ENCODE peak calls at places on chromosomes 12 and 14, in four cellular contexts. E is transverse colon; I is effector memory CD4-positive, alpha-beta T cell; L is stomach. D is an unnamed sample.
A peak's percentile ranks its signal among the peaks of the same experiment; 100 is the strongest.

GRCh38 chr14:24262821-24263733 is at the start of gene TGM1:
- DNase-seq in E (no peak), I (no peak), L (no peak), D (no peak)

GRCh38 chr14:94056579-94057308 is 24.3 kb downstream of the DDX24 start:
- DNase-seq in E (no peak), I (no peak), L (no peak), D (no peak)

GRCh38 chr14:94486883-94487282 is 10.9 kb upstream of the SERPINA9 start:
- DNase-seq in E (no peak), I (no peak), L (no peak), D (no peak)

GRCh38 chr12:10285919-10286318 is 21.8 kb upstream of the KLRD1 start:
- DNase-seq in E (peak; percentile 8), I (no peak), L (no peak), D (no peak)

GRCh38 chr12:86283607-86284006 is 27.4 kb upstream of the MGAT4C start:
- DNase-seq in E (no peak), I (no peak), L (no peak), D (no peak)

GRCh38 chr12:95102916-95103671 is 29.7 kb upstream of the NR2C1 start:
- DNase-seq in E (peak; percentile 19), I (no peak), L (no peak), D (no peak)

GRCh38 chr14:76163668-76164363 is 12.1 kb downstream of the GPATCH2L start:
- DNase-seq in E (no peak), I (no peak), L (no peak), D (no peak)

GRCh38 chr12:113912761-113913295 is 53.3 kb downstream of the RBM19 start:
- DNase-seq in E (peak; percentile 58), I (no peak), L (peak; percentile 60), D (peak; percentile 73)

GRCh38 chr12:86837246-86837645 is 581.1 kb upstream of the MGAT4C start:
- DNase-seq in E (no peak), I (no peak), L (no peak), D (no peak)

GRCh38 chr12:94269316-94269999 is 121.1 kb downstream of the PLXNC1 start:
- DNase-seq in E (no peak), I (no peak), L (no peak), D (no peak)

GRCh38 chr12:5694759-5695409 is 250.2 kb downstream of the ANO2 start:
- DNase-seq in E (no peak), I (no peak), L (no peak), D (no peak)

GRCh38 chr12:26318661-26319068 is 123.3 kb downstream of the SSPN start:
- DNase-seq in E (peak; percentile 37), I (no peak), L (no peak), D (peak; percentile 29)

GRCh38 chr14:79464468-79464867 is 746.8 kb downstream of the DIO2 start:
- DNase-seq in E (no peak), I (no peak), L (no peak), D (no peak)
- H3K9me3 ChIP-seq in E (no peaks in the 10 kb centered on the region), I (no peaks in the 10 kb centered on the region), L (no peaks in the 10 kb centered on the region), D (no peaks in the 10 kb centered on the region)

GRCh38 chr12:56688129-56688845 is at the start of gene PTGES3:
- DNase-seq in E (peak; percentile 98), I (peak; percentile 95), L (peak; percentile 98), D (peak; percentile 98)

GRCh38 chr12:56695327-56696101 is 7.4 kb upstream of the PTGES3 start:
- DNase-seq in E (no peak), I (no peak), L (no peak), D (no peak)

GRCh38 chr12:56688846-56689113 is 696 bp upstream of the PTGES3 start:
- DNase-seq in E (no peak), I (no peak), L (no peak), D (no peak)

GRCh38 chr12:56699020-56699661 is 11.1 kb upstream of the PTGES3 start:
- DNase-seq in E (no peak), I (no peak), L (no peak), D (no peak)

GRCh38 chr12:56694161-56694560 is 6.1 kb upstream of the PTGES3 start:
- DNase-seq in E (no peak), I (no peak), L (no peak), D (no peak)
- H3K27me3 ChIP-seq in E (no peaks in the 10 kb centered on the region), I (no peaks in the 10 kb centered on the region), L (no peaks in the 10 kb centered on the region), D (no peaks in the 10 kb centered on the region)

GRCh38 chr12:58034712-58035111 is 93.3 kb downstream of the ATP23 start:
- DNase-seq in E (no peak), I (no peak), L (no peak), D (no peak)

GRCh38 chr12:58034311-58034710 is 92.9 kb downstream of the ATP23 start:
- DNase-seq in E (no peak), I (no peak), L (no peak), D (no peak)

GRCh38 chr12:58030566-58031279 is 89.4 kb downstream of the ATP23 start:
- DNase-seq in E (no peak), I (no peak), L (no peak), D (no peak)

GRCh38 chr12:58033831-58034230 is 92.5 kb downstream of the ATP23 start:
- DNase-seq in E (no peak), I (no peak), L (no peak), D (no peak)

GRCh38 chr12:58032156-58032555 is 90.8 kb downstream of the ATP23 start:
- DNase-seq in E (no peak), I (no peak), L (no peak), D (no peak)
- H3K9me3 ChIP-seq in E (peaks cover 9% of the 10 kb centered on the region), I (peaks cover 4% of the 10 kb centered on the region), L (peaks cover 5% of the 10 kb centered on the region), D (no peaks in the 10 kb centered on the region)

DNA sequence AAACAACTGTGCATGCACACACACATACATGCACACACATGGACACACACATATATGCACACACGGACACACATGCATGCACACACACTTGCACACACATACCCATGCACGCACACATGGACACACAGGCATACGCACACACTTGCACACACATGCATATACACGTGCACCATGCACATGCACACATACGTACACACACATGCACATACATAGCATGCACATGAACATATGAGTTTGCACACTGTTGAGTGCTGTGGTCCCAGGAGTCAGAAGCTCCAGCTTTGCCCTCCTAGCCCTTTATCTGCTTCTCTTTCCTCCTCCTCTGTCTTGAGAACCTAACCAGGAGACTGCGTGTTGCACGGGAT is 3.7 kb upstream of the LRTM2 start:
- DNase-seq in E (no peak), I (no peak), L (no peak), D (no peak)
- H3K27me3 ChIP-seq in E (peaks cover 32% of the 10 kb centered on the region), I (peaks cover 3% of the 10 kb centered on the region), L (peaks cover 37% of the 10 kb centered on the region), D (peaks cover 9% of the 10 kb centered on the region)

GRCh38 chr14:105865904-105866840 is 339.8 kb downstream of the TMEM121 start:
- DNase-seq in E (no peak), I (no peak), L (peak; percentile 23), D (peak; percentile 7)
- H3K9me3 ChIP-seq in E (no peaks in the 10 kb centered on the region), I (no peaks in the 10 kb centered on the region), L (no peaks in the 10 kb centered on the region), D (no peaks in the 10 kb centered on the region)

GRCh38 chr12:52606581-52607241 is 5.4 kb upstream of the KRT72 start:
- DNase-seq in E (no peak), I (no peak), L (no peak), D (no peak)

GRCh38 chr12:52605542-52605941 is 4.3 kb upstream of the KRT72 start:
- DNase-seq in E (no peak), I (no peak), L (no peak), D (no peak)

GRCh38 chr12:52608161-52608560 is 6.9 kb upstream of the KRT72 start:
- DNase-seq in E (no peak), I (no peak), L (no peak), D (no peak)

GRCh38 chr12:52608826-52609630 is 7.8 kb upstream of the KRT72 start:
- DNase-seq in E (no peak), I (no peak), L (no peak), D (no peak)

DNA sequence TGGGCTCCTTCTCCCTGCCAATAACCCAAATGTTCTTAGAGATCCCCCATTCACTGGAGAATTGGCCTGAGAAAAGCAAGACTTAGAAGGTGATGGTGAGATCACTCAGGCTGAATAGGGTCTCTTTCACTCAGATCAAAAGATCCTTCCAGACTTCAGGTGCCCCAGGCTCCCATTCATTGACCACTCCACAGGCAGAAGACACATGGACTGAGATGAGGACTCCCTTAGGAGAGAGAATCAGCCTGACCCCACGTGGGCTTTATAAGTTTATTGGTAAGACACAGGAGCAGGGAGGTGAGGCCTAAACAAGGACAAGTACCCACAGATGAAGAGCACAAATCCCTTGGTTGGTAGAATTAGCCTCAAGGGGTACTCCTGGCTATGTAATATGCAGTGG is 6.1 kb upstream of the KRT72 start:
- DNase-seq in E (no peak), I (no peak), L (no peak), D (no peak)
- H3K27me3 ChIP-seq in E (peaks cover 36% of the 10 kb centered on the region), I (no peaks in the 10 kb centered on the region), L (peaks cover 57% of the 10 kb centered on the region), D (no peaks in the 10 kb centered on the region)

DNA sequence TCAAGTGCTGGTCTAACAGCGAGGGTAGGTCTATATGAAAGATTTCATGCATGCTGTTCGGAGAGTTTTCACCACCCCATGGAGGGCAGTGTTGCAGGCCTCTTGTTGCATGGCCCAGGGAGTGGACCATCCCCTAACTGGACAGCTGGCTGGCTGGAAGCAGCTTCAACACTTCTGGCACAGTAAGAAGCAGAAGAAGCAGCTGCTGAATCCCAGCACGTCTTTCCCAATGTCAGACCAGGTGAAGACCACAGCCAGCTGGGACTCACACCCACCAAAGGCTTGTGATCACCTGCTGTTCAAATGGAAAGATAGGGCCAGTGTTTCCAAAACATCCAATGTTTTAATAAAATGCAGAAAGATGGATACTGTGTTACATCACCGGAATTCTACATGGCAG is 1423.6 kb downstream of the AACS start:
- DNase-seq in E (no peak), I (no peak), L (no peak), D (no peak)
- H3K9me3 ChIP-seq in E (peaks cover 8% of the 10 kb centered on the region), I (peaks cover 4% of the 10 kb centered on the region), L (no peaks in the 10 kb centered on the region), D (no peaks in the 10 kb centered on the region)

DNA sequence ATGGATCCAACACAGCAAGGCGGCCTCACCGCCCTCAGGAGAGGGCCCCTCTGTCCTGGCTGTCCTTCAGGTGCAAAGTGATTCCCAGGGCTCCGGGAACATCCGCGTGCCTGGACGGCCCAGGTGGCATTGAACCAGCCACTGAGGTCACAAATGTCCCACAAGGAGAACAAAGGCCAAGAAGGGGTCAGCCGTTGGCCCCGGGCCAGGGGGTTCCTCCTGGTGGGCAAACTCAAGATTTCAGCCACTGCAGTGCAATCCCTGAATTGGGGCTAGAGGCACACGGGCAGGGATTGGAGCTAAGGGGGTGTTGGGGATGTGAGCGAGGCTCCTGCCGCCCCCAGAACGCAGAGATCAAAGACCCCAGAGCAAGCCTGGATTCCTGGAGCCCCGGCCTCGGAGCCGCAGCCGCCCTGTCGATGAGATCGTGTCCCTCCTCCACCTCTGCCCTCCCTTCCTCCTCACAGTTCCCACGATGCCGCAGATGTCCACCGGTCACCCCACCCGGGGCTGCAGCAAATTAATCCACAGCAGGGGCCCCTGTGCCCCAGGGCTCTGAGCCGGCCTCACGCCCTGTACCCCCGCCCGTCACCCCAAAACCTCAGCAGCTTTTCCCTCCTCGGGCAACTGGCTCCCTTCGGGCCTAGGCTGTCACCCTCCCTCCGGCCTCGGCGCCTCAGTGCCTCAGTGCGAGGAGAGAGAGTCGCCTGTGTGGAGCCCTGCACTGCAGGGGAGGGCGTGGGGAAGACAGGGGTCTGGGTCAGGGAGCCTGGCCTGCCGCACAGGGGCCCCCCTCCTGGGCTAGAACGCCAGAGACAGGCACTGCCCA is 56.7 kb upstream of the GALNT9 start:
- DNase-seq in E (no peak), I (no peak), L (no peak), D (no peak)
- H3K27me3 ChIP-seq in E (peaks cover 76% of the 10 kb centered on the region), I (peaks cover 7% of the 10 kb centered on the region), L (peaks cover 91% of the 10 kb centered on the region), D (peaks cover 12% of the 10 kb centered on the region)